ENCODE peak calls at places on chromosomes 12 and 14, in five cellular contexts. P, O, B, A and N are unnamed samples.

GRCh38 chr12:32290411-32290810 is 108.9 kb upstream of the FGD4 start:
- DNase-seq in P (peak), O (no peak), B (no peak), A (no peak), N (no peak)

GRCh38 chr14:55430024-55430690 is 10.3 kb downstream of the TBPL2 start:
- DNase-seq in P (peak), O (peak), B (no peak), A (peak), N (no peak)

GRCh38 chr12:108306014-108306501 is 33.1 kb downstream of the CMKLR1 start:
- DNase-seq in P (no peak), O (no peak), B (no peak), A (no peak), N (no peak)

GRCh38 chr14:44847910-44848309 is 113.8 kb downstream of the KLHL28 start:
- DNase-seq in P (no peak), O (no peak), B (no peak), A (no peak), N (no peak)

GRCh38 chr12:124790650-124791400 is 72.8 kb downstream of the SCARB1 start:
- DNase-seq in P (no peak), O (no peak), B (no peak), A (no peak), N (no peak)

GRCh38 chr14:30125322-30125944 is 197.8 kb upstream of the PRKD1 start:
- DNase-seq in P (no peak), O (no peak), B (no peak), A (no peak), N (no peak)

GRCh38 chr12:117514016-117514415 is 152.6 kb upstream of the NOS1 start:
- DNase-seq in P (no peak), O (no peak), B (no peak), A (no peak), N (no peak)

GRCh38 chr12:107372229-107372658 is 278.9 kb upstream of the CRY1 start:
- DNase-seq in P (no peak), O (no peak), B (no peak), A (no peak), N (no peak)

GRCh38 chr14:79702197-79702596 is 509.1 kb downstream of the DIO2 start:
- DNase-seq in P (no peak), O (no peak), B (no peak), A (no peak), N (no peak)

GRCh38 chr14:30553311-30553989 is 5.5 kb upstream of the G2E3 start:
- DNase-seq in P (no peak), O (no peak), B (no peak), A (no peak), N (no peak)

GRCh38 chr14:41606249-41607118 is at the start of gene LRFN5:
- DNase-seq in P (no peak), O (no peak), B (no peak), A (peak), N (peak)

GRCh38 chr12:120847392-120848157 is 56.6 kb downstream of the SPPL3 start:
- DNase-seq in P (no peak), O (no peak), B (no peak), A (peak), N (no peak)

GRCh38 chr14:22900088-22900799 is 17.2 kb downstream of the REM2 start:
- DNase-seq in P (peak), O (no peak), B (no peak), A (peak), N (no peak)

GRCh38 chr14:44961151-44961729 is 507 bp downstream of the KLHL28 start:
- DNase-seq in P (peak), O (peak), B (no peak), A (peak), N (no peak)

GRCh38 chr14:90924618-90925345 is 108.6 kb upstream of the TTC7B start:
- DNase-seq in P (no peak), O (no peak), B (no peak), A (no peak), N (no peak)

GRCh38 chr14:53450871-53451270 is 297.7 kb upstream of the DDHD1 start:
- DNase-seq in P (no peak), O (no peak), B (no peak), A (no peak), N (no peak)

GRCh38 chr12:50275545-50275944 is 7.8 kb downstream of the LIMA1 start:
- DNase-seq in P (no peak), O (no peak), B (no peak), A (no peak), N (no peak)

GRCh38 chr14:21066882-21067502 is 3.1 kb upstream of the ARHGEF40 start:
- DNase-seq in P (peak), O (no peak), B (no peak), A (peak), N (no peak)

GRCh38 chr12:77108707-77109106 is 43.3 kb upstream of the E2F7 start:
- DNase-seq in P (no peak), O (no peak), B (no peak), A (no peak), N (no peak)

GRCh38 chr14:41872906-41873305 is 266.2 kb downstream of the LRFN5 start:
- DNase-seq in P (no peak), O (no peak), B (no peak), A (no peak), N (no peak)

GRCh38 chr12:106285993-106286392 is 16.5 kb upstream of the TCP11L2 start:
- DNase-seq in P (no peak), O (no peak), B (no peak), A (no peak), N (no peak)

GRCh38 chr12:105221588-105222325 is 14.2 kb downstream of the APPL2 start:
- DNase-seq in P (no peak), O (no peak), B (no peak), A (no peak), N (no peak)

GRCh38 chr12:14716848-14717444 is 20.5 kb upstream of the GUCY2C start:
- DNase-seq in P (peak), O (no peak), B (no peak), A (peak), N (no peak)

GRCh38 chr12:130636370-130636769 is 79.7 kb downstream of the RIMBP2 start:
- DNase-seq in P (no peak), O (no peak), B (no peak), A (no peak), N (no peak)

GRCh38 chr12:28586481-28586880 is 396.2 kb downstream of the CCDC91 start:
- DNase-seq in P (no peak), O (no peak), B (no peak), A (no peak), N (no peak)

GRCh38 chr12:28578833-28579252 is 388.6 kb downstream of the CCDC91 start:
- DNase-seq in P (no peak), O (no peak), B (no peak), A (no peak), N (no peak)

GRCh38 chr12:28585146-28585545 is 394.9 kb downstream of the CCDC91 start:
- DNase-seq in P (no peak), O (no peak), B (no peak), A (no peak), N (no peak)

GRCh38 chr12:28582687-28583376 is 392.6 kb downstream of the CCDC91 start:
- DNase-seq in P (no peak), O (no peak), B (no peak), A (no peak), N (no peak)

DNA sequence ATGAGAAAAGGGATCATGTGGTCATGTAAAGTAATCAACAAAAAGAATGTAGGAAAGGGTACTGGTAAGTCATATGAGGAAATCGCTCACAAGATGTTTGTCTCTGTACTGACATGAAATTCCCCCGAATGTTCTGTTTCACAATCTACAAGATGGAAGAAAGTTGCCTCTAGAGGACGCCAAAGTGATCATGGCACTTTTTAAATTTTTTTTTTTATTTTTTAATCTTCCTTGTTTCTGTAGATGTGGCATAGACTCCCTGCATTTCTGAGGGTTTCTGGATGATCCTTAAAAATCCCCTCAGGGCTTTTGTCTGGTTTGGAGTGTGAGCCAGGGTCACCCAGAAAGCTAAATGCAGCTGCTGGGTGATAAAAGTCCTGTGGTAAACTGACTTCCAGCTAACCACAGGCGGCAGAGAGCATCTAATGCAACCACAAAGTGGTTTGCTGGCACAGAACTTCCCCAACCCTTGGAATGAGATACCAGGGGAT is 393.6 kb downstream of the CCDC91 start:
- DNase-seq in P (no peak), O (no peak), B (no peak), A (no peak), N (no peak)
- TF ChIP-seq CTCF in P (peak), O (no peak), B (no peak), A (no peak), N (no peak)

GRCh38 chr14:72710212-72710611 is 183.7 kb downstream of the DPF3 start:
- DNase-seq in P (no peak), O (no peak), B (no peak), A (no peak), N (no peak)
- TF ChIP-seq CTCF in P (no peak), O (no peak), B (no peak), A (no peak), N (no peak)

DNA sequence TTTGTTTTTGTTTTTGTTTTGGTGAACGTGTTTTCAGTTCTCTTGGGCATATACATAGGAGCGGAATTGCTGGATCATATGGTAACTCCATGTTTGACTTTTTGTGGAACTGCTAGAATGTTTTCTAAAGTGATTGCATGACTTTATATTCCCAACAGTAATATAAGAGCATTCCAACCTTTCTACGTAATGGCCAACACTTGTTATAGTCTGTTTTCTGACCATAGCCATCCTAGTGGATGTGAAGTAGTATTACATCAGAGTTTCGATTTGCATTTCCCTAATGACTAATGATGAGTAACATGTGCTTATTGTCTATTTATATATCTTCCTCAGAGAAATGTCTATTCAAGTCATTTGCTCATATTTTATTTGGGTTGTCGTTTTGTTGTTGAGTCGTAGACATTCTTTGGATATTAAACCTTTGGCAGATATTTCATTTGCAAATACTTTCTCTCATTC is 268.7 kb downstream of the AEBP2 start:
- DNase-seq in P (no peak), O (no peak), B (no peak), A (no peak), N (no peak)
- TF ChIP-seq CTCF in P (no peak), O (no peak), B (peak), A (no peak), N (no peak)

GRCh38 chr12:9940370-9940769 is 8.2 kb upstream of the CLEC2A start:
- DNase-seq in P (no peak), O (no peak), B (no peak), A (no peak), N (no peak)
- TF ChIP-seq CTCF in P (peak), O (no peak), B (no peak), A (peak), N (no peak)

GRCh38 chr12:116277393-116278258 is at the start of gene MED13L:
- DNase-seq in P (peak), O (peak), B (peak), A (peak), N (peak)
- TF ChIP-seq CTCF in P (peak), O (no peak), B (peak), A (peak), N (no peak)

GRCh38 chr12:90163975-90164374 is 455.3 kb upstream of the ATP2B1 start:
- DNase-seq in P (no peak), O (no peak), B (no peak), A (no peak), N (no peak)
- TF ChIP-seq CTCF in P (no peak), O (no peak), B (no peak), A (no peak), N (no peak)

GRCh38 chr12:123601602-123602489 is at the start of gene DDX55:
- DNase-seq in P (peak), O (peak), B (peak), A (peak), N (peak)
- TF ChIP-seq CTCF in P (peak), O (peak), B (peak), A (peak), N (no peak)

DNA sequence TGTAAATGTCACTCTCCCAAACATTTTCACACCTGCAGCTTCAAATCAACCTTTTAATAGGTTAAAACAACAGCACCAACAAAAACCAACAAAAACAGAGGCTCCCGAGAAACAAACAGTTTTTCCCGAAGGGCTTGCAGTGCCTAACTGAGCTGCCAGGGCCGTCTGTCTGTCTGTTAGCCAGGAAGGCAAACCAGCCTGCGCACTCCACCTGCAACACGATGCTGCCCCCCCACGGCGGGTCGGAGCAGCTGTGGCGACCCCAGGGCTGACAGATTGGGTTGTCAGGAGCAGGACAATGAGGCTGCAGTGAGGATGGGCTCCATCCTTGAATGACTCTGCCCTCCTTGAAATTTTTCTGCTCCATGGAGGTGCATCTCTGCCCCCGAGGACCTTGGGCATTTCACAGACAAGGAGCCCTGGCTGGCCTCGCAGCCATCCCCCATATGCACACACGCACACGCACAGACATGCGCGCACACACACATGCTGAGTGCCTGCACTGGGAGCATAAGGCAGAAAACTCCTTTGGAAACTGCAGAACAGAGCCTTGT is 2.6 kb downstream of the RTL1 start:
- DNase-seq in P (peak), O (no peak), B (peak), A (peak), N (no peak)
- TF ChIP-seq CTCF in P (peak), O (no peak), B (no peak), A (peak), N (no peak)

GRCh38 chr12:85948340-85948739 is 74.2 kb downstream of the NTS start:
- DNase-seq in P (no peak), O (no peak), B (no peak), A (no peak), N (no peak)
- TF ChIP-seq CTCF in P (no peak), O (no peak), B (no peak), A (no peak), N (no peak)